ENCODE peak calls at places on chromosome 22, in nine cellular contexts. S, X, R, F, P, H, L, Y and W are unnamed samples.

GRCh38 chr22:37776639-37777005 is 31.1 kb upstream of the GCAT start:
- DNase-seq in F (no peak), H (no peak), Y (no peak), R (no peak), L (no peak), X (no peak), P (no peak), S (no peak), W (no peak)

GRCh38 chr22:40276877-40277823 is 69.2 kb upstream of the ADSL start:
- DNase-seq in X (no peak), L (no peak), H (no peak), P (no peak), Y (no peak), F (no peak), S (no peak), R (no peak), W (no peak)

GRCh38 chr22:45296628-45297297 is 12.0 kb downstream of the UPK3A start:
- DNase-seq in Y (no peak), R (no peak), X (peak), S (no peak), L (no peak), H (no peak), P (peak), F (peak), W (no peak)

GRCh38 chr22:49208003-49208402 is 619.7 kb downstream of the BRD1 start:
- DNase-seq in F (no peak), H (no peak), S (no peak), X (no peak), R (no peak), P (no peak), L (no peak), Y (peak), W (no peak)

GRCh38 chr22:34833982-34834510 is 231.9 kb upstream of the ISX start:
- DNase-seq in X (no peak), H (no peak), S (no peak), P (no peak), R (no peak), L (no peak), F (no peak), Y (no peak), W (no peak)

GRCh38 chr22:48441553-48441850 is 1386.2 kb downstream of the BRD1 start:
- DNase-seq in S (peak), F (no peak), R (no peak), X (no peak), Y (no peak), H (no peak), L (no peak), P (no peak), W (no peak)

GRCh38 chr22:41530612-41531421 is 13.5 kb downstream of the POLR3H start:
- DNase-seq in X (no peak), S (no peak), H (no peak), Y (no peak), L (no peak), F (no peak), R (no peak), P (no peak), W (no peak)

GRCh38 chr22:49872347-49872746 is 18.7 kb downstream of the ZBED4 start:
- DNase-seq in L (no peak), F (no peak), P (no peak), Y (no peak), R (no peak), H (no peak), X (no peak), S (no peak), W (no peak)

GRCh38 chr22:22342697-22343602 is 98.4 kb downstream of the VPREB1 start:
- DNase-seq in F (peak), P (peak), S (no peak), R (peak), H (peak), L (peak), X (peak), Y (peak), W (peak)

GRCh38 chr22:22394589-22394988 is 114.0 kb downstream of the ZNF280B start:
- DNase-seq in L (no peak), S (no peak), R (no peak), H (no peak), F (no peak), Y (no peak), P (no peak), X (no peak), W (no peak)

GRCh38 chr22:22032906-22033802 is 50.6 kb upstream of the TOP3B start:
- DNase-seq in X (no peak), F (no peak), L (no peak), H (no peak), P (no peak), S (no peak), Y (no peak), R (no peak), W (no peak)

GRCh38 chr22:22871536-22872278 is 15.9 kb upstream of the IGLL5 start:
- DNase-seq in P (no peak), F (peak), R (no peak), H (no peak), X (no peak), S (no peak), Y (no peak), L (no peak), W (no peak)

GRCh38 chr22:29060251-29060650 is 1.4 kb downstream of the C22orf31 start:
- DNase-seq in L (no peak), X (no peak), S (no peak), R (no peak), Y (no peak), F (no peak), P (no peak), H (no peak), W (no peak)

GRCh38 chr22:36267058-36267457 is 14.1 kb downstream of the APOL1 start:
- DNase-seq in F (no peak), Y (no peak), X (no peak), L (no peak), H (no peak), P (no peak), R (no peak), S (no peak), W (no peak)

GRCh38 chr22:20429254-20430100 is 8.1 kb downstream of the SCARF2 start:
- DNase-seq in S (peak), Y (peak), H (no peak), X (peak), L (no peak), R (peak), F (peak), P (peak), W (peak)

GRCh38 chr22:30882181-30882771 is 86.3 kb downstream of the MORC2 start:
- DNase-seq in P (no peak), R (no peak), S (no peak), Y (no peak), F (no peak), L (no peak), H (no peak), X (no peak), W (no peak)

GRCh38 chr22:36374603-36375024 is 13.2 kb downstream of the MYH9 start:
- DNase-seq in H (no peak), P (peak), S (peak), X (peak), L (peak), Y (no peak), F (peak), R (peak), W (no peak)

GRCh38 chr22:28674121-28674563 is 5.5 kb downstream of the TTC28 start:
- DNase-seq in R (peak), L (no peak), S (no peak), P (no peak), X (no peak), Y (no peak), F (peak), H (no peak), W (peak)

GRCh38 chr22:42692239-42693054 is 28.2 kb downstream of the A4GALT start:
- DNase-seq in F (peak), X (no peak), Y (no peak), L (no peak), S (no peak), H (no peak), R (no peak), P (no peak), W (no peak)

GRCh38 chr22:42984397-42984796 is 30.6 kb downstream of the PACSIN2 start:
- DNase-seq in X (no peak), H (no peak), L (no peak), F (no peak), R (no peak), S (no peak), P (no peak), Y (no peak), W (no peak)

GRCh38 chr22:49689255-49689770 is 138.4 kb downstream of the BRD1 start:
- DNase-seq in L (no peak), Y (no peak), R (no peak), S (no peak), P (no peak), H (no peak), X (no peak), F (no peak), W (no peak)

GRCh38 chr22:41919357-41920224 is 4.7 kb upstream of the SHISA8 start:
- DNase-seq in R (no peak), X (no peak), S (peak), F (peak), Y (peak), H (no peak), P (peak), L (no peak), W (no peak)

GRCh38 chr22:19039796-19040580 is 82.2 kb downstream of the DGCR2 start:
- DNase-seq in R (no peak), P (no peak), L (no peak), H (no peak), Y (no peak), F (no peak), S (peak), X (no peak), W (no peak)

GRCh38 chr22:20012741-20013331 is 3.8 kb downstream of the ARVCF start:
- DNase-seq in S (peak), L (no peak), F (no peak), H (no peak), P (no peak), X (no peak), R (no peak), Y (no peak), W (no peak)

GRCh38 chr22:39598017-39598965 is 27.7 kb downstream of the CACNA1I start:
- DNase-seq in F (no peak), L (no peak), R (peak), H (peak), P (peak), S (peak), Y (peak), X (peak), W (peak)

GRCh38 chr22:48782326-48782725 is 1045.3 kb downstream of the BRD1 start:
- DNase-seq in Y (no peak), R (no peak), P (no peak), X (no peak), L (no peak), H (no peak), S (no peak), F (no peak), W (no peak)

GRCh38 chr22:40216041-40216756 is 38.5 kb downstream of the TNRC6B start:
- DNase-seq in Y (no peak), X (no peak), H (no peak), S (no peak), F (no peak), P (no peak), L (no peak), R (no peak), W (peak)

GRCh38 chr22:50469377-50470305 is 5.2 kb downstream of the SBF1 start:
- DNase-seq in H (no peak), R (peak), S (peak), Y (peak), P (peak), F (peak), L (peak), X (peak), W (peak)